ENCODE peak calls at places on chromosomes 16 and 17, in four cellular contexts. One of them, this sample, is unnamed.

GRCh38 chr17:35046740-35047283 is 16.7 kb downstream of the RFFL start:
- DNase-seq in activated CD8-positive, alpha-beta T cell treated with anti-CD3 and anti-CD28 coated beads for 36 hours: peak; percentile 82
- DNase-seq in cardiac fibroblast: peak; percentile 71
- DNase-seq in HFFc6: no peak
- DNase-seq in this sample: peak; percentile 73

GRCh38 chr17:50096092-50096491 is 941 bp downstream of the PDK2 start:
- DNase-seq in activated CD8-positive, alpha-beta T cell treated with anti-CD3 and anti-CD28 coated beads for 36 hours: no peak
- DNase-seq in cardiac fibroblast: no peak
- DNase-seq in HFFc6: no peak
- DNase-seq in this sample: no peak

GRCh38 chr17:16304832-16305231 is 48.4 kb downstream of the CENPV start:
- DNase-seq in activated CD8-positive, alpha-beta T cell treated with anti-CD3 and anti-CD28 coated beads for 36 hours: peak; percentile 32
- DNase-seq in cardiac fibroblast: peak; percentile 53
- DNase-seq in HFFc6: no peak
- DNase-seq in this sample: no peak

GRCh38 chr16:17261197-17261858 is 209.4 kb downstream of the XYLT1 start:
- DNase-seq in activated CD8-positive, alpha-beta T cell treated with anti-CD3 and anti-CD28 coated beads for 36 hours: peak; percentile 59
- DNase-seq in cardiac fibroblast: no peak
- DNase-seq in HFFc6: no peak
- DNase-seq in this sample: peak; percentile 37

GRCh38 chr17:30600062-30600829 is 123.0 kb downstream of the GOSR1 start:
- DNase-seq in activated CD8-positive, alpha-beta T cell treated with anti-CD3 and anti-CD28 coated beads for 36 hours: peak; percentile 75
- DNase-seq in cardiac fibroblast: peak; percentile 76
- DNase-seq in HFFc6: peak; percentile 62
- DNase-seq in this sample: peak; percentile 91

GRCh38 chr16:49414651-49415050 is 41.0 kb downstream of the C16orf78 start:
- DNase-seq in activated CD8-positive, alpha-beta T cell treated with anti-CD3 and anti-CD28 coated beads for 36 hours: no peak
- DNase-seq in cardiac fibroblast: no peak
- DNase-seq in HFFc6: no peak
- DNase-seq in this sample: no peak

GRCh38 chr17:2084129-2084765 is 29.3 kb downstream of the HIC1 start:
- DNase-seq in activated CD8-positive, alpha-beta T cell treated with anti-CD3 and anti-CD28 coated beads for 36 hours: no peak
- DNase-seq in cardiac fibroblast: peak; percentile 62
- DNase-seq in HFFc6: peak; percentile 70
- DNase-seq in this sample: no peak

GRCh38 chr17:35725917-35726608 is 5.4 kb upstream of the RASL10B start:
- DNase-seq in activated CD8-positive, alpha-beta T cell treated with anti-CD3 and anti-CD28 coated beads for 36 hours: no peak
- DNase-seq in cardiac fibroblast: peak; percentile 59
- DNase-seq in HFFc6: no peak
- DNase-seq in this sample: no peak

GRCh38 chr16:89374393-89374948 is 115.9 kb downstream of the ANKRD11 start:
- DNase-seq in activated CD8-positive, alpha-beta T cell treated with anti-CD3 and anti-CD28 coated beads for 36 hours: no peak
- DNase-seq in cardiac fibroblast: no peak
- DNase-seq in HFFc6: no peak
- DNase-seq in this sample: no peak

GRCh38 chr16:84513111-84514065 is 8.9 kb upstream of the MEAK7 start:
- DNase-seq in activated CD8-positive, alpha-beta T cell treated with anti-CD3 and anti-CD28 coated beads for 36 hours: no peak
- DNase-seq in cardiac fibroblast: no peak
- DNase-seq in HFFc6: peak; percentile 65
- DNase-seq in this sample: no peak

GRCh38 chr16:56270828-56271227 is 79.5 kb downstream of the GNAO1 start:
- DNase-seq in activated CD8-positive, alpha-beta T cell treated with anti-CD3 and anti-CD28 coated beads for 36 hours: no peak
- DNase-seq in cardiac fibroblast: no peak
- DNase-seq in HFFc6: no peak
- DNase-seq in this sample: no peak

GRCh38 chr17:64063766-64064224 is 43.4 kb upstream of the ICAM2 start:
- DNase-seq in activated CD8-positive, alpha-beta T cell treated with anti-CD3 and anti-CD28 coated beads for 36 hours: peak; percentile 78
- DNase-seq in cardiac fibroblast: peak; percentile 61
- DNase-seq in HFFc6: no peak
- DNase-seq in this sample: peak; percentile 39

GRCh38 chr17:41966453-41967140 is at the start of gene CNP:
- DNase-seq in activated CD8-positive, alpha-beta T cell treated with anti-CD3 and anti-CD28 coated beads for 36 hours: peak; percentile 92
- DNase-seq in cardiac fibroblast: peak; percentile 95
- DNase-seq in HFFc6: peak; percentile 83
- DNase-seq in this sample: peak; percentile 98

GRCh38 chr17:57689254-57689653 is 55.8 kb downstream of the CCDC182 start:
- DNase-seq in activated CD8-positive, alpha-beta T cell treated with anti-CD3 and anti-CD28 coated beads for 36 hours: no peak
- DNase-seq in cardiac fibroblast: no peak
- DNase-seq in HFFc6: no peak
- DNase-seq in this sample: no peak

GRCh38 chr16:23128056-23128455 is 21.2 kb downstream of the USP31 start:
- DNase-seq in activated CD8-positive, alpha-beta T cell treated with anti-CD3 and anti-CD28 coated beads for 36 hours: no peak
- DNase-seq in cardiac fibroblast: no peak
- DNase-seq in HFFc6: no peak
- DNase-seq in this sample: no peak

GRCh38 chr17:39867891-39868553 is at the start of gene ZPBP2:
- DNase-seq in activated CD8-positive, alpha-beta T cell treated with anti-CD3 and anti-CD28 coated beads for 36 hours: peak; percentile 53
- DNase-seq in cardiac fibroblast: no peak
- DNase-seq in HFFc6: no peak
- DNase-seq in this sample: no peak

GRCh38 chr17:19551148-19551547 is 17.5 kb downstream of the SLC47A1 start:
- DNase-seq in activated CD8-positive, alpha-beta T cell treated with anti-CD3 and anti-CD28 coated beads for 36 hours: no peak
- DNase-seq in cardiac fibroblast: no peak
- DNase-seq in HFFc6: no peak
- DNase-seq in this sample: no peak

GRCh38 chr17:30116661-30117547 is at the start of gene NSRP1:
- DNase-seq in activated CD8-positive, alpha-beta T cell treated with anti-CD3 and anti-CD28 coated beads for 36 hours: peak; percentile 97
- DNase-seq in cardiac fibroblast: peak; percentile 96
- DNase-seq in HFFc6: peak; percentile 95
- DNase-seq in this sample: peak; percentile 86

GRCh38 chr16:79360267-79360666 is 240.3 kb downstream of the MAF start:
- DNase-seq in activated CD8-positive, alpha-beta T cell treated with anti-CD3 and anti-CD28 coated beads for 36 hours: no peak
- DNase-seq in cardiac fibroblast: no peak
- DNase-seq in HFFc6: no peak
- DNase-seq in this sample: no peak

GRCh38 chr17:82305727-82306300 is 11.6 kb downstream of the CD7 start:
- DNase-seq in activated CD8-positive, alpha-beta T cell treated with anti-CD3 and anti-CD28 coated beads for 36 hours: no peak
- DNase-seq in cardiac fibroblast: no peak
- DNase-seq in HFFc6: no peak
- DNase-seq in this sample: peak; percentile 18

GRCh38 chr17:4520881-4521600 is 22.4 kb downstream of the SPNS2 start:
- DNase-seq in activated CD8-positive, alpha-beta T cell treated with anti-CD3 and anti-CD28 coated beads for 36 hours: no peak
- DNase-seq in cardiac fibroblast: peak; percentile 41
- DNase-seq in HFFc6: no peak
- DNase-seq in this sample: no peak

GRCh38 chr16:14196539-14196938 is 125.4 kb downstream of the MRTFB start:
- DNase-seq in activated CD8-positive, alpha-beta T cell treated with anti-CD3 and anti-CD28 coated beads for 36 hours: no peak
- DNase-seq in cardiac fibroblast: peak; percentile 38
- DNase-seq in HFFc6: no peak
- DNase-seq in this sample: no peak

GRCh38 chr17:28726396-28726911 is 421 bp upstream of the TLCD1 start:
- DNase-seq in activated CD8-positive, alpha-beta T cell treated with anti-CD3 and anti-CD28 coated beads for 36 hours: peak; percentile 89
- DNase-seq in cardiac fibroblast: peak; percentile 55
- DNase-seq in HFFc6: peak; percentile 37
- DNase-seq in this sample: peak; percentile 75

GRCh38 chr16:2786061-2786825 is 1.1 kb downstream of the PRSS33 start:
- DNase-seq in activated CD8-positive, alpha-beta T cell treated with anti-CD3 and anti-CD28 coated beads for 36 hours: no peak
- DNase-seq in cardiac fibroblast: no peak
- DNase-seq in HFFc6: no peak
- DNase-seq in this sample: no peak

GRCh38 chr17:72430611-72431432 is 310.0 kb downstream of the SOX9 start:
- DNase-seq in activated CD8-positive, alpha-beta T cell treated with anti-CD3 and anti-CD28 coated beads for 36 hours: no peak
- DNase-seq in cardiac fibroblast: peak; percentile 14
- DNase-seq in HFFc6: no peak
- DNase-seq in this sample: no peak
- TF ChIP-seq CTCF in activated CD8-positive, alpha-beta T cell treated with anti-CD3 and anti-CD28 coated beads for 36 hours: no peak
- TF ChIP-seq CTCF in cardiac fibroblast: peak; percentile 35
- TF ChIP-seq CTCF in HFFc6: peak; percentile 61
- TF ChIP-seq CTCF in this sample: peak; percentile 36

GRCh38 chr17:78252701-78253635 is 21.5 kb downstream of the TMEM235 start:
- DNase-seq in activated CD8-positive, alpha-beta T cell treated with anti-CD3 and anti-CD28 coated beads for 36 hours: peak; percentile 30
- DNase-seq in cardiac fibroblast: no peak
- DNase-seq in HFFc6: no peak
- DNase-seq in this sample: no peak
- TF ChIP-seq CTCF in activated CD8-positive, alpha-beta T cell treated with anti-CD3 and anti-CD28 coated beads for 36 hours: no peak
- TF ChIP-seq CTCF in cardiac fibroblast: no peak
- TF ChIP-seq CTCF in HFFc6: no peak
- TF ChIP-seq CTCF in this sample: no peak

GRCh38 chr16:35188288-35189155 is 1729.1 kb downstream of the TP53TG3F start:
- DNase-seq in activated CD8-positive, alpha-beta T cell treated with anti-CD3 and anti-CD28 coated beads for 36 hours: peak; percentile 3
- DNase-seq in cardiac fibroblast: no peak
- DNase-seq in HFFc6: peak; percentile 7
- DNase-seq in this sample: no peak
- TF ChIP-seq CTCF in activated CD8-positive, alpha-beta T cell treated with anti-CD3 and anti-CD28 coated beads for 36 hours: no peak
- TF ChIP-seq CTCF in cardiac fibroblast: no peak
- TF ChIP-seq CTCF in HFFc6: peak; percentile 51
- TF ChIP-seq CTCF in this sample: no peak

GRCh38 chr16:71867934-71868333 is 16.0 kb downstream of the ZNF821 start:
- DNase-seq in activated CD8-positive, alpha-beta T cell treated with anti-CD3 and anti-CD28 coated beads for 36 hours: no peak
- DNase-seq in cardiac fibroblast: no peak
- DNase-seq in HFFc6: no peak
- DNase-seq in this sample: no peak
- TF ChIP-seq CTCF in activated CD8-positive, alpha-beta T cell treated with anti-CD3 and anti-CD28 coated beads for 36 hours: no peak
- TF ChIP-seq CTCF in cardiac fibroblast: no peak
- TF ChIP-seq CTCF in HFFc6: no peak
- TF ChIP-seq CTCF in this sample: no peak